ENCODE peak calls at places on chromosomes 12 and 14, in ten cellular contexts. Q, O, B, A, Y, R, I, X, M and D are unnamed samples.

GRCh38 chr12:124024263-124024678 is 51.3 kb downstream of the ZNF664 start:
- DNase-seq in B (no peak), Y (no peak), R (no peak), X (no peak), O (no peak), M (no peak), I (no peak), A (peak; percentile 31), Q (no peak), D (no peak)

GRCh38 chr12:121086896-121087295 is 45.8 kb upstream of the P2RX7 start:
- DNase-seq in B (no peak), Q (no peak), A (no peak), I (no peak), O (no peak), R (no peak), Y (no peak), M (no peak), X (no peak), D (no peak)

GRCh38 chr14:96120941-96121340 is 81.8 kb downstream of the C14orf132 start:
- DNase-seq in A (no peak), Q (no peak), I (no peak), M (no peak), X (no peak), B (no peak), R (no peak), Y (no peak), O (no peak), D (no peak)

GRCh38 chr12:25590021-25590721 is 37.1 kb upstream of the LMNTD1 start:
- DNase-seq in A (peak; percentile 18), X (no peak), B (no peak), R (no peak), Y (no peak), I (no peak), O (no peak), Q (no peak), M (no peak), D (no peak)

GRCh38 chr14:101506921-101507300 is 54.4 kb upstream of the DIO3 start:
- DNase-seq in R (no peak), M (peak; percentile 17), A (no peak), B (no peak), Y (no peak), X (peak; percentile 80), I (peak; percentile 44), O (no peak), Q (no peak), D (no peak)

GRCh38 chr14:100786131-100786530 is 39.8 kb upstream of the MEG3 start:
- DNase-seq in A (no peak), X (no peak), Q (no peak), I (no peak), Y (no peak), R (no peak), M (no peak), O (peak; percentile 43), B (no peak), D (no peak)

GRCh38 chr14:64463873-64464272 is 1.4 kb upstream of the AKAP5 start:
- DNase-seq in Q (no peak), Y (no peak), A (no peak), R (no peak), B (no peak), O (no peak), I (no peak), X (no peak), M (no peak), D (no peak)

GRCh38 chr12:131131077-131131807 is 177.5 kb downstream of the ADGRD1 start:
- DNase-seq in Y (no peak), X (peak; percentile 74), M (no peak), O (peak; percentile 2), I (no peak), B (no peak), A (no peak), R (no peak), Q (no peak), D (no peak)

GRCh38 chr14:26966942-26967341 is 369.1 kb upstream of the NOVA1 start:
- DNase-seq in R (no peak), Q (no peak), I (no peak), M (no peak), Y (peak; percentile 25), A (no peak), B (no peak), X (no peak), O (no peak), D (no peak)

GRCh38 chr14:35391388-35391710 is 13.2 kb downstream of the NFKBIA start:
- DNase-seq in B (no peak), O (no peak), X (no peak), A (no peak), I (no peak), R (no peak), M (no peak), Q (no peak), Y (no peak), D (no peak)

GRCh38 chr12:117680311-117680710 is 288.5 kb downstream of the KSR2 start:
- DNase-seq in A (no peak), I (no peak), M (no peak), B (no peak), O (no peak), X (no peak), Y (no peak), Q (no peak), R (no peak), D (no peak)

GRCh38 chr12:120884644-120885043 is 19.5 kb downstream of the SPPL3 start:
- DNase-seq in A (no peak), Q (no peak), R (no peak), M (no peak), Y (no peak), O (no peak), B (no peak), I (no peak), X (no peak), D (no peak)

GRCh38 chr12:129911437-129912049 is 7.7 kb upstream of the TMEM132D start:
- DNase-seq in I (no peak), Y (no peak), R (no peak), O (no peak), X (no peak), A (peak; percentile 75), Q (peak; percentile 71), B (no peak), M (peak; percentile 63), D (peak; percentile 76)

GRCh38 chr12:6915023-6915788 is 826 bp downstream of the ENO2 start:
- DNase-seq in R (no peak), O (no peak), Y (no peak), X (no peak), Q (peak; percentile 59), I (no peak), A (peak; percentile 53), M (no peak), B (no peak), D (peak; percentile 69)

GRCh38 chr12:27672654-27673053 is 23.6 kb upstream of the REP15 start:
- DNase-seq in X (no peak), M (no peak), Q (no peak), I (no peak), R (no peak), O (no peak), Y (no peak), B (no peak), A (no peak), D (no peak)

GRCh38 chr12:51818567-51819300 is 29.8 kb downstream of the FIGNL2 start:
- DNase-seq in O (no peak), B (peak; percentile 52), I (no peak), Y (no peak), Q (no peak), M (no peak), X (no peak), R (peak; percentile 41), A (no peak), D (no peak)

GRCh38 chr14:54676822-54677708 is 110.1 kb downstream of the SAMD4A start:
- DNase-seq in I (no peak), A (no peak), R (no peak), Q (no peak), X (no peak), M (no peak), B (peak; percentile 90), Y (no peak), O (no peak), D (no peak)

GRCh38 chr12:91367234-91367849 is 184.7 kb upstream of the DCN start:
- DNase-seq in Y (peak; percentile 38), A (no peak), Q (no peak), B (no peak), X (no peak), O (no peak), M (no peak), I (no peak), R (no peak), D (peak; percentile 2)
- TF ChIP-seq CTCF in Y (peak; percentile 54), A (peak; percentile 59), Q (peak; percentile 51), B (peak; percentile 49), X (peak; percentile 16), O (peak; percentile 63), M (no peak), I (no peak), R (peak; percentile 14), D (peak; percentile 51)

GRCh38 chr12:77047341-77048202 is 17.8 kb downstream of the E2F7 start:
- DNase-seq in O (no peak), Q (no peak), B (no peak), X (no peak), I (no peak), Y (no peak), R (no peak), A (no peak), M (no peak), D (no peak)
- TF ChIP-seq CTCF in O (no peak), Q (no peak), B (no peak), X (no peak), I (no peak), Y (no peak), R (no peak), A (no peak), M (no peak), D (no peak)

GRCh38 chr12:72285861-72286260 is 13.7 kb downstream of the TRHDE start:
- DNase-seq in A (no peak), X (no peak), B (no peak), M (no peak), R (no peak), I (no peak), O (no peak), Q (no peak), Y (no peak), D (no peak)

GRCh38 chr12:72286526-72286925 is 14.4 kb downstream of the TRHDE start:
- DNase-seq in B (no peak), Q (no peak), Y (no peak), X (no peak), O (no peak), A (no peak), M (no peak), R (no peak), I (no peak), D (no peak)

GRCh38 chr12:72278894-72279293 is 6.7 kb downstream of the TRHDE start:
- DNase-seq in O (no peak), M (no peak), I (no peak), X (no peak), Y (no peak), A (no peak), Q (no peak), B (no peak), R (no peak), D (no peak)

GRCh38 chr12:72281145-72281544 is 9.0 kb downstream of the TRHDE start:
- DNase-seq in A (no peak), M (no peak), Y (no peak), R (no peak), I (no peak), B (no peak), Q (no peak), X (no peak), O (no peak), D (no peak)

GRCh38 chr12:72282721-72283120 is 10.6 kb downstream of the TRHDE start:
- DNase-seq in Q (no peak), X (no peak), M (no peak), O (no peak), B (no peak), Y (no peak), I (no peak), R (no peak), A (no peak), D (no peak)
- TF ChIP-seq CTCF in Q (peak; percentile 49), X (no peak), M (no peak), O (no peak), B (peak; percentile 56), Y (peak; percentile 11), I (no peak), R (peak; percentile 47), A (no peak), D (peak; percentile 25)

GRCh38 chr12:77540097-77540496 is 290.6 kb upstream of the NAV3 start:
- DNase-seq in R (no peak), Q (no peak), A (no peak), O (no peak), Y (no peak), M (no peak), B (no peak), I (no peak), X (no peak), D (no peak)
- TF ChIP-seq CTCF in R (no peak), Q (no peak), A (no peak), O (no peak), Y (no peak), M (no peak), B (no peak), I (no peak), X (no peak), D (peak; percentile 17)